ENCODE peak calls at places on chromosomes 1 and 21, in six cellular contexts. N is T47D; S is posterior cingulate gyrus; G is foreskin melanocyte; L is NCI-H1694; T is activated CD4-positive, alpha-beta T cell treated with anti-CD3 and anti-CD28 coated beads, Interleukin-2, amount 10 ng/mL, durations not matched to agents 24 days and 14 days. Z is an unnamed sample.
A peak's percentile ranks its signal among the peaks of the same experiment; 100 is the strongest.

GRCh38 chr21:45906859-45907258 is 74.7 kb upstream of the COL6A1 start:
- DNase-seq in N (no peak), S (no peak), G (no peak), L (no peak), T (no peak), Z (no peak)

GRCh38 chr21:29117372-29117955 is 13.0 kb upstream of the MAP3K7CL start:
- DNase-seq in N (no peak), S (no peak), G (no peak), L (no peak), T (no peak), Z (no peak)

GRCh38 chr1:25173809-25174320 is 58.4 kb downstream of the SYF2 start:
- DNase-seq in N (no peak), S (no peak), G (no peak), L (no peak), T (no peak), Z (no peak)

GRCh38 chr1:1777510-1777909 is 760 bp downstream of the NADK start:
- DNase-seq in N (no peak), S (no peak), G (no peak), L (no peak), T (no peak), Z (no peak)

GRCh38 chr1:51442198-51442597 is 76.9 kb downstream of the EPS15 start:
- DNase-seq in N (no peak), S (no peak), G (no peak), L (no peak), T (no peak), Z (no peak)

GRCh38 chr1:86537928-86538695 is 8.8 kb upstream of the CLCA4 start:
- DNase-seq in N (no peak), S (no peak), G (no peak), L (no peak), T (no peak), Z (no peak)

GRCh38 chr1:94951056-94951455 is 24.1 kb upstream of the CNN3 start:
- DNase-seq in N (no peak), S (no peak), G (no peak), L (no peak), T (no peak), Z (no peak)

GRCh38 chr1:26717066-26717465 is 21.3 kb downstream of the ARID1A start:
- DNase-seq in N (no peak), S (no peak), G (no peak), L (no peak), T (peak; percentile 50), Z (no peak)

GRCh38 chr1:152506899-152507498 is 3.6 kb upstream of the LCE5A start:
- DNase-seq in N (no peak), S (no peak), G (no peak), L (no peak), T (no peak), Z (no peak)

GRCh38 chr1:11700655-11701467 is 9.4 kb downstream of the DRAXIN start:
- DNase-seq in N (no peak), S (no peak), G (no peak), L (no peak), T (no peak), Z (peak; percentile 87)

GRCh38 chr21:28193189-28193588 is 799.5 kb downstream of the LTN1 start:
- DNase-seq in N (no peak), S (no peak), G (no peak), L (no peak), T (no peak), Z (no peak)

GRCh38 chr1:181152892-181153633 is 64.6 kb downstream of the IER5 start:
- DNase-seq in N (no peak), S (peak; percentile 65), G (peak; percentile 64), L (no peak), T (no peak), Z (no peak)

GRCh38 chr1:65009176-65009575 is 42.8 kb upstream of the JAK1 start:
- DNase-seq in N (no peak), S (no peak), G (no peak), L (no peak), T (no peak), Z (no peak)

GRCh38 chr1:156886583-156887302 is 6.8 kb upstream of the PEAR1 start:
- DNase-seq in N (no peak), S (no peak), G (no peak), L (no peak), T (no peak), Z (no peak)

GRCh38 chr1:156251527-156251926 is 3.7 kb upstream of the PAQR6 start:
- DNase-seq in N (no peak), S (no peak), G (no peak), L (no peak), T (no peak), Z (peak; percentile 78)

GRCh38 chr1:39195166-39196111 is 9.1 kb upstream of the MACF1 start:
- DNase-seq in N (no peak), S (no peak), G (no peak), L (no peak), T (peak; percentile 69), Z (no peak)

GRCh38 chr1:181104790-181105133 is 16.3 kb downstream of the IER5 start:
- DNase-seq in N (no peak), S (no peak), G (no peak), L (peak; percentile 24), T (peak; percentile 83), Z (peak; percentile 71)

GRCh38 chr1:45785583-45785982 is 17.8 kb upstream of the MAST2 start:
- DNase-seq in N (no peak), S (no peak), G (peak; percentile 26), L (no peak), T (peak; percentile 83), Z (no peak)

GRCh38 chr1:177948336-177948972 is 21.4 kb downstream of the SEC16B start:
- DNase-seq in N (peak; percentile 44), S (no peak), G (peak; percentile 70), L (peak; percentile 52), T (peak; percentile 74), Z (peak; percentile 71)

GRCh38 chr1:170168263-170168662 is 22.5 kb downstream of the NTMT2 start:
- DNase-seq in N (no peak), S (no peak), G (no peak), L (no peak), T (no peak), Z (no peak)

GRCh38 chr1:48726557-48726956 is 50.1 kb downstream of the BEND5 start:
- DNase-seq in N (no peak), S (no peak), G (no peak), L (no peak), T (no peak), Z (no peak)

GRCh38 chr1:55378582-55378981 is 163.4 kb upstream of the USP24 start:
- DNase-seq in N (no peak), S (no peak), G (no peak), L (no peak), T (peak; percentile 63), Z (peak; percentile 64)

GRCh38 chr1:78277253-78277652 is 213.5 kb upstream of the PTGFR start:
- DNase-seq in N (no peak), S (no peak), G (peak; percentile 44), L (no peak), T (no peak), Z (no peak)

GRCh38 chr21:35206141-35207125 is 157.3 kb upstream of the RUNX1 start:
- DNase-seq in N (peak; percentile 51), S (no peak), G (no peak), L (no peak), T (no peak), Z (no peak)

GRCh38 chr1:246435421-246436041 is 71.5 kb downstream of the SMYD3 start:
- DNase-seq in N (no peak), S (no peak), G (no peak), L (no peak), T (no peak), Z (no peak)

GRCh38 chr1:182367928-182368327 is 23.7 kb downstream of the GLUL start:
- DNase-seq in N (no peak), S (no peak), G (no peak), L (no peak), T (no peak), Z (no peak)

GRCh38 chr1:201399352-201400126 is 415 bp upstream of the LAD1 start:
- DNase-seq in N (peak; percentile 53), S (no peak), G (peak; percentile 32), L (no peak), T (no peak), Z (peak; percentile 34)

GRCh38 chr1:156356875-156357534 is 12.0 kb upstream of the RHBG start:
- DNase-seq in N (peak; percentile 85), S (no peak), G (no peak), L (peak; percentile 79), T (peak; percentile 92), Z (peak; percentile 79)

GRCh38 chr1:168100315-168101002 is 36.3 kb downstream of the GPR161 start:
- DNase-seq in N (no peak), S (no peak), G (no peak), L (no peak), T (no peak), Z (no peak)

GRCh38 chr1:202163281-202164270 is 3.2 kb upstream of the PTPN7 start:
- DNase-seq in N (no peak), S (no peak), G (no peak), L (no peak), T (peak; percentile 58), Z (no peak)

GRCh38 chr1:53470155-53470554 is 11.0 kb downstream of the DMRTB1 start:
- DNase-seq in N (no peak), S (peak; percentile 45), G (peak; percentile 52), L (no peak), T (no peak), Z (peak; percentile 93)

GRCh38 chr1:175172503-175172902 is 20.1 kb downstream of the KIAA0040 start:
- DNase-seq in N (no peak), S (no peak), G (no peak), L (no peak), T (no peak), Z (no peak)

GRCh38 chr1:185846672-185847440 is 112.7 kb downstream of the HMCN1 start:
- DNase-seq in N (no peak), S (no peak), G (no peak), L (no peak), T (no peak), Z (no peak)

GRCh38 chr1:193019442-193020026 is 39.6 kb downstream of the UCHL5 start:
- DNase-seq in N (peak; percentile 35), S (no peak), G (peak; percentile 19), L (peak; percentile 54), T (peak; percentile 69), Z (no peak)

GRCh38 chr21:45372732-45373355 is 32.1 kb upstream of the COL18A1 start:
- DNase-seq in N (no peak), S (peak; percentile 13), G (no peak), L (no peak), T (no peak), Z (peak; percentile 1)

GRCh38 chr1:115879977-115880376 is 39.1 kb upstream of the NHLH2 start:
- DNase-seq in N (no peak), S (no peak), G (no peak), L (no peak), T (no peak), Z (no peak)

Z was measured in glutamatergic neuron.